ENCODE peak calls at places on chromosomes 2 and 18, in five cellular contexts. Y, C, L, N and J are unnamed samples.

GRCh38 chr2:148829618-148830017 is 45.4 kb upstream of the KIF5C start:
- DNase-seq in N (no peak), Y (no peak), C (peak), L (no peak), J (no peak)

GRCh38 chr2:46643951-46644350 is 164.6 kb downstream of the TMEM247 start:
- DNase-seq in L (peak), Y (no peak), N (peak), C (peak), J (peak)

GRCh38 chr2:38740851-38741541 is 10.2 kb downstream of the SRSF7 start:
- DNase-seq in L (peak), C (peak), Y (no peak), N (peak), J (no peak)

GRCh38 chr2:179195146-179195545 is 69.5 kb downstream of the SESTD1 start:
- DNase-seq in Y (no peak), N (no peak), C (no peak), L (no peak), J (no peak)

GRCh38 chr2:174195253-174195652 is 53.1 kb downstream of the OLA1 start:
- DNase-seq in Y (no peak), C (no peak), L (no peak), N (peak), J (no peak)

GRCh38 chr18:63155169-63155852 is 164.3 kb downstream of the BCL2 start:
- DNase-seq in Y (peak), N (no peak), C (peak), L (no peak), J (peak)

GRCh38 chr2:5497874-5498273 is 194.3 kb upstream of the SOX11 start:
- DNase-seq in Y (no peak), L (no peak), C (no peak), N (no peak), J (no peak)

GRCh38 chr2:173221937-173222594 is 132.6 kb upstream of the CDCA7 start:
- DNase-seq in L (no peak), C (no peak), N (no peak), Y (no peak), J (no peak)

GRCh38 chr2:228303960-228304359 is 122.5 kb upstream of the SPHKAP start:
- DNase-seq in L (no peak), N (no peak), C (no peak), Y (no peak), J (no peak)

GRCh38 chr18:59996370-59996966 is 96.7 kb downstream of the PMAIP1 start:
- DNase-seq in L (peak), N (peak), C (peak), Y (peak), J (peak)

GRCh38 chr2:106886916-106887758 is 1.2 kb upstream of the ST6GAL2 start:
- DNase-seq in C (peak), Y (no peak), L (peak), N (peak), J (no peak)

GRCh38 chr2:27320958-27321543 is 1.8 kb downstream of the MPV17 start:
- DNase-seq in N (peak), L (peak), C (peak), Y (peak), J (peak)

GRCh38 chr2:226136739-226137138 is 662.9 kb downstream of the IRS1 start:
- DNase-seq in L (peak), Y (no peak), C (no peak), N (peak), J (peak)

GRCh38 chr18:75317723-75318122 is 107.1 kb downstream of the TSHZ1 start:
- DNase-seq in N (no peak), L (no peak), Y (no peak), C (no peak), J (no peak)

GRCh38 chr2:171347158-171347557 is 86.6 kb downstream of the METTL8 start:
- DNase-seq in Y (no peak), L (no peak), C (no peak), N (peak), J (no peak)

GRCh38 chr2:221312634-221313033 is 259.5 kb downstream of the EPHA4 start:
- DNase-seq in Y (no peak), N (no peak), C (no peak), L (no peak), J (no peak)

GRCh38 chr2:149741646-149742045 is 154.1 kb upstream of the MMADHC start:
- DNase-seq in Y (no peak), C (peak), L (peak), N (peak), J (no peak)

GRCh38 chr18:33802955-33803354 is 224.9 kb downstream of the ASXL3 start:
- DNase-seq in Y (no peak), N (no peak), L (no peak), C (no peak), J (no peak)

GRCh38 chr2:101442667-101443061 is 32.2 kb downstream of the RFX8 start:
- DNase-seq in Y (no peak), L (peak), N (no peak), C (peak), J (no peak)
- H3K27ac ChIP-seq in Y (no peak), L (peak), N (no peak), C (peak), J (peak)

GRCh38 chr2:207042841-207043240 is 103.5 kb downstream of the CPO start:
- DNase-seq in C (no peak), Y (no peak), N (no peak), L (no peak), J (no peak)

GRCh38 chr2:207044963-207045362 is 105.6 kb downstream of the CPO start:
- DNase-seq in Y (no peak), C (no peak), N (no peak), L (no peak), J (no peak)

GRCh38 chr2:207044380-207044779 is 105.1 kb downstream of the CPO start:
- DNase-seq in Y (no peak), N (no peak), L (no peak), C (no peak), J (no peak)

GRCh38 chr2:207046642-207047213 is 107.4 kb downstream of the CPO start:
- DNase-seq in C (peak), L (no peak), Y (no peak), N (peak), J (no peak)

GRCh38 chr2:207045531-207045930 is 106.2 kb downstream of the CPO start:
- DNase-seq in Y (no peak), N (peak), L (no peak), C (no peak), J (no peak)
- H3K4me2 ChIP-seq in Y (no peak), N (no peak), L (no peak), C (no peak), J (no peak)

GRCh38 chr18:73579698-73580097 is 567.9 kb downstream of the FBXO15 start:
- DNase-seq in N (no peak), Y (no peak), L (no peak), C (no peak), J (no peak)
- H3K27ac ChIP-seq in N (no peak), Y (no peak), L (no peak), C (no peak), J (no peak)

GRCh38 chr2:13543550-13543949 is 826.8 kb downstream of the TRIB2 start:
- DNase-seq in N (no peak), L (no peak), C (no peak), Y (no peak), J (no peak)
- H3K4me2 ChIP-seq in N (no peak), L (no peak), C (no peak), Y (no peak), J (no peak)

DNA sequence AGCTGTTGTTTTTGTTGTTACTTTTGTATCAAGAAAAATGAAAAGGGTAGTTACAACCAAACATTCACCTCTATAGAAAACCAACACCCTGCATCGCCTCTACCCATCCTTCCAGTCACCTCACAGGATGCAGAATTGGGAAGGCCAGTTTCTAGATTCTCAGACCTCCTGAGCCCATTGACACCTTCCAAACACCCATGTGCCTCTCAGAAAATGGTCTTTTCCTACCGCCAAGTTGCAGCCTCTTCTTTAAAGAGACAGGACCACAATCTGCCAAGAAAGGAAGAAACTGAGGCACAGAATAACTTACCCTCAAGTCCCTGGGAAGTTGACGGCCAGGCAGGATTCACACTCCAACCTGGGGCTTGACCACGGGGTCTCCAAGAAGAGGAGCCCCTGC is 101.4 kb downstream of the TNS1 start:
- DNase-seq in N (no peak), L (no peak), Y (no peak), C (no peak), J (peak)
- H3K27ac ChIP-seq in N (peak), L (no peak), Y (no peak), C (no peak), J (no peak)

GRCh38 chr2:87996570-87996969 is 19.8 kb downstream of the RNU2-63P start:
- DNase-seq in Y (no peak), L (no peak), N (no peak), C (peak), J (no peak)
- H3K4me2 ChIP-seq in Y (no peak), L (no peak), N (no peak), C (no peak), J (no peak)

DNA sequence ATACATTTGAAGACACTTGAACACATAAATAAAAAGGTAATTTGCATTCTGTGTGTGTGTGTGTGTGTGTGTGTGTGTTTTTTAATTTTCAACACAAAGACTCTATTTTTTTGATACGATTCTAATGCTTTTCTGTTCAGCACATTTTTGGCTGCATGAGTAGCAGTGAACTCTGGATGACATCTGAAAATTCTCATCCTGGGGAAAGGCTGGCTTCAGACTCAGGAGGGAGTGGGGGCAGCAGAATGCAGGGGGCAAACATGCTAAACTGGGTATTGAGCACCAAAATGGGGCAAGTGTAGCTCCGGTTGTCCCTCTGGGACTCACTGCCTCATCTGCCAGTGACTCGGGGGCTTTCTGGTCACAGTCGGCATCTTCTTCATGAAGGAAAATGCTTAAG is 116.7 kb upstream of the PID1 start:
- DNase-seq in L (no peak), N (peak), Y (no peak), C (no peak), J (no peak)
- H3K27ac ChIP-seq in L (no peak), N (no peak), Y (no peak), C (no peak), J (no peak)

GRCh38 chr2:234904785-234905184 is 47.0 kb upstream of the SH3BP4 start:
- DNase-seq in Y (no peak), N (no peak), L (no peak), C (no peak), J (no peak)
- H3K4me2 ChIP-seq in Y (no peak), N (no peak), L (no peak), C (no peak), J (no peak)